ENCODE peak calls at places on chromosomes 11 and 22, in six cellular contexts. F, T, J, L, O and U are unnamed samples.

GRCh38 chr11:16843307-16843706 is 104.9 kb downstream of the C11orf58 start:
- DNase-seq in T (no peak), O (no peak), J (peak), F (no peak), L (no peak), U (peak)

GRCh38 chr11:126790550-126790981 is 210.0 kb downstream of the KIRREL3 start:
- DNase-seq in F (no peak), T (peak), J (no peak), L (no peak), O (no peak), U (no peak)

GRCh38 chr11:21630934-21631478 is 561.9 kb upstream of the ANO5 start:
- DNase-seq in O (no peak), F (no peak), J (no peak), T (no peak), L (no peak), U (no peak)

GRCh38 chr11:13468750-13469149 is 5.7 kb upstream of the BTBD10 start:
- DNase-seq in F (no peak), O (no peak), T (no peak), L (no peak), J (no peak), U (no peak)

GRCh38 chr22:34847072-34847471 is 218.9 kb upstream of the ISX start:
- DNase-seq in O (no peak), L (no peak), J (no peak), F (no peak), T (no peak), U (no peak)

GRCh38 chr11:77762426-77762825 is 58.1 kb downstream of the RSF1 start:
- DNase-seq in J (no peak), O (no peak), T (no peak), L (no peak), F (no peak), U (no peak)

GRCh38 chr11:47234669-47235075 is 13.9 kb downstream of the ACP2 start:
- DNase-seq in O (no peak), L (peak), T (no peak), F (no peak), J (no peak), U (peak)

GRCh38 chr11:61295596-61295926 is 445 bp upstream of the VWCE start:
- DNase-seq in J (no peak), F (no peak), L (no peak), T (no peak), O (no peak), U (peak)

GRCh38 chr11:116207349-116207748 is 565.4 kb downstream of the BUD13 start:
- DNase-seq in J (no peak), F (no peak), T (no peak), L (no peak), O (no peak), U (no peak)

GRCh38 chr22:27780161-27780575 is 21.4 kb downstream of the MN1 start:
- DNase-seq in O (no peak), J (no peak), T (no peak), F (no peak), L (no peak), U (no peak)

GRCh38 chr11:129189646-129190045 is 2.5 kb downstream of the ARHGAP32 start:
- DNase-seq in T (no peak), O (no peak), L (no peak), J (no peak), F (no peak), U (no peak)

GRCh38 chr11:64208086-64208795 is 1.7 kb downstream of the FERMT3 start:
- DNase-seq in T (no peak), O (no peak), F (no peak), L (no peak), J (no peak), U (no peak)

GRCh38 chr22:23200896-23201295 is 20.6 kb downstream of the BCR start:
- DNase-seq in F (no peak), L (no peak), O (no peak), T (no peak), J (no peak), U (peak)

GRCh38 chr11:75107187-75107586 is 10.5 kb upstream of the OR2AT4 start:
- DNase-seq in T (peak), L (no peak), F (no peak), O (no peak), J (no peak), U (no peak)
- TF ChIP-seq POLR2A in T (no peak), L (no peak), F (no peak), O (no peak), J (no peak), U (no peak)

DNA sequence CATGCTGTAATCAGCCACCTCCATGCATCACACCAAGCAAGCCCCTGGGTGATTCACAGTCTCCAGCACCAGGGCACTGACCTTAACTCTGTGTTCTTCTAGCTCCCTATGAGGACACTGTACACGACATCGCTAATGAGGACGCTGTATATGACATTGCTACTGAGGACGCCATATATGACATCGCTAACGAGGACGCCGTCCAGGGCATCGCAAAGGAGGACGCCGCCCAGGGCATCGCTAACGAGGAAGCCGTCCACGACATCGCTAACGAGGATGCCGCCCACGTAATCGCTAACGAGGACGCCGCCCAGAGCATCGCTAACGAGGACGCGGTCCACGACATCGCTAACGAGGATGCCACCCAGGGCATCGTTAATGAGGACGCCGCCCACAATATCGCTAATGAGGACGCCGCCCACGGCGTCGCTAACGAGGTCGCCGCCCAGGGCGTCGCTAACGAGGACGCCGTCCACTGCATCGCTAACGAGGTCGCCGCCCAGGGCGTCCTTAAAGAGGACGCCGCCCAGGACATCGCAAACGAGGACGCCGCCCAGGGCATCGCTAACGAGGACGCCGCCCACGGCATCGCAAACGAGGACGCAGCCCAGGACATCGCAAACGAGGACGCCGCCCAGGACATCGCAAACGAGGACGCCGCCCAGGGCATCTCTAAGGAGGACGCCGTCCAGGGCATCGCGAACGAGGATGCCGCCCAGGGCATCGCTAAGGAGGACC is 34.5 kb upstream of the DGCR6L start:
- DNase-seq in F (no peak), J (no peak), L (no peak), O (no peak), T (no peak), U (no peak)
- TF ChIP-seq POLR2A in F (no peak), J (no peak), L (no peak), O (no peak), T (no peak), U (no peak)

DNA sequence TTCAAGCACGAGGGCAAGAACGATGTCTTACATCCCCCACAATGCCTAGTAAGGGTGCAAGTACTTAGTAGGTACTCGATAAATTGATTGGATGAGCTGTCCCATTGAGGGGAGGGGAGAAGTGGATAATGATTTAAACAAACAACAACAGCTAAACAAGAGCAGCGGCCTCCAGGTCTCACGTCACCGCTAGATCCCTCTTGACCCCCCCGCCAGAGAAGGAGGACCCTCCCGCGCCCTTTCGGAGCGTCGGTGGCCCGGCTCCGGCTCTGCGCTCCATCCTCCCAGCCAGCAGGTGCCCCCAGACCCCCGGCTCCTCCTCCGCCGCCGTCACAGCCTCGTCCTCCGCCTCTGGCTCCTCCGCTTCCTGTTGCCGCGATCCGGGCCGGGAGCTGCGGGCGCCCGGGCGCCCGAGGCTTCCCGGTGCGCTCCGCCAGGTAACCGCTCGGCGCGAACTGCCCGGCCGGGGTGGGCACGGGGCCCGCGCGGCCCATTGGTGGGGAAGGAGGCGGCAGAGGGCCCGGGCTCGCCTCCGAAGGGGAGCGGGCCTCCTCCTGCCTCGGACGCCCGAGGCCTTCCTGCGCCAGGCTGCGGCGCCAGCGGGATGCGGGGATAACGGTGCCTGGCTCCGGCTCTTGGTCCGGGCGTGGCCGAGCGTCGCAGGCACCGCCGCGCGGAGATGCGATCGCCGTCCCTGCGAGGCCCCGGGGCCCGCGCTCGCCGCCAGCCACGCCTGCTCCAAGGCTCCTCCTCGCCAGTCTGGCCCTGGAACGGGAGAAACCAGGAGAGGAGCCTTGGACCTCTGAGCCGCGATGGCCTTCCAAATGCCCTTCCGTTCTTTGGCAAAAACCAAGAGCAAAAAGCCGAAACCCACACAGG is at the start of gene TLCD5:
- DNase-seq in O (peak), J (peak), L (peak), F (peak), T (peak), U (peak)
- TF ChIP-seq POLR2A in O (no peak), J (no peak), L (no peak), F (peak), T (peak), U (no peak)

GRCh38 chr11:86637976-86638375 is 34.4 kb downstream of the ME3 start:
- DNase-seq in F (no peak), L (no peak), J (no peak), T (no peak), O (no peak), U (no peak)

GRCh38 chr11:86639172-86639571 is 33.2 kb downstream of the ME3 start:
- DNase-seq in L (no peak), J (no peak), T (no peak), F (no peak), O (no peak), U (no peak)

GRCh38 chr11:86632499-86633269 is 39.7 kb downstream of the ME3 start:
- DNase-seq in F (peak), O (no peak), J (peak), L (peak), T (peak), U (no peak)

GRCh38 chr11:86638673-86639072 is 33.7 kb downstream of the ME3 start:
- DNase-seq in F (no peak), T (no peak), L (no peak), O (no peak), J (no peak), U (no peak)

DNA sequence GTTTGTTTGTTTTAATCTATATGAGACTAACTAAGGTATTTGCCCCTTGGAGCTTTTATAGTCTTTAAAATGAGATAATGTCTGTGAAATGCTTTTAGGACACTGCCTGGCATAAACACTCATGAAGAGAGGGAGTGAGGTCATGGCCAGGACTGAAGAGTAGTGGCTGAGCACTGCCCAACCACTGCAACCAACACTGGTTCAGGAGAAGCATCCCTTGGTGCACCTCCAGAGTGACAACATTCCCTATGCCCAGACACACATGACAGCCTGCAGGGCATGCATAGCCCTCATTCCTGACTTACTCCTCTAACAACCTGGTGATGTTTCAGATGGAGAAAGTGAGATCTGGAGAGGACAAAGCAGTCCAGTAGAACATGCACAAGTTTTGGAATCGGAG is 36.1 kb downstream of the ME3 start:
- DNase-seq in F (no peak), O (no peak), T (no peak), J (no peak), L (no peak), U (no peak)
- TF ChIP-seq POLR2A in F (no peak), O (no peak), T (no peak), J (no peak), L (no peak), U (no peak)

GRCh38 chr11:100790073-100790472 is 103.0 kb downstream of the ARHGAP42 start:
- DNase-seq in T (no peak), J (no peak), O (no peak), L (no peak), F (no peak), U (no peak)
- TF ChIP-seq POLR2A in T (no peak), J (no peak), O (no peak), L (no peak), F (no peak), U (no peak)

GRCh38 chr11:11843642-11844041 is 1.9 kb downstream of the USP47 start:
- DNase-seq in F (no peak), O (no peak), L (no peak), J (no peak), T (no peak), U (no peak)

GRCh38 chr11:11841605-11842425 is at the start of gene USP47:
- DNase-seq in J (peak), F (peak), O (peak), T (peak), L (peak), U (peak)

GRCh38 chr11:11844272-11844671 is 2.5 kb downstream of the USP47 start:
- DNase-seq in F (no peak), O (no peak), L (no peak), T (no peak), J (no peak), U (no peak)

GRCh38 chr11:11842426-11843008 is 745 bp downstream of the USP47 start:
- DNase-seq in L (peak), T (peak), F (peak), O (no peak), J (peak), U (peak)

GRCh38 chr11:11843233-11843632 is 1.5 kb downstream of the USP47 start:
- DNase-seq in F (peak), T (no peak), O (no peak), L (no peak), J (no peak), U (no peak)
- TF ChIP-seq POLR2A in F (no peak), T (no peak), O (peak), L (no peak), J (no peak), U (no peak)

GRCh38 chr11:67483901-67484665 is 1.3 kb downstream of the AIP start:
- DNase-seq in J (no peak), F (no peak), T (no peak), L (no peak), O (no peak), U (no peak)

GRCh38 chr11:67486481-67487195 is 3.8 kb downstream of the AIP start:
- DNase-seq in T (no peak), F (no peak), O (no peak), L (no peak), J (no peak), U (no peak)

GRCh38 chr11:67482736-67483497 is at the start of gene AIP:
- DNase-seq in T (peak), J (peak), O (peak), L (peak), F (peak), U (peak)

GRCh38 chr11:67483498-67483798 is 622 bp downstream of the AIP start:
- DNase-seq in O (no peak), L (no peak), T (no peak), F (no peak), J (no peak), U (no peak)

GRCh38 chr11:67484847-67485311 is 2.1 kb downstream of the AIP start:
- DNase-seq in L (peak), F (no peak), T (no peak), O (no peak), J (no peak), U (no peak)
- TF ChIP-seq POLR2A in L (no peak), F (no peak), T (no peak), O (no peak), J (no peak), U (no peak)

GRCh38 chr11:70660059-70660888 is 261.9 kb downstream of the CTTN start:
- DNase-seq in L (no peak), J (no peak), T (no peak), O (no peak), F (no peak), U (no peak)

GRCh38 chr11:70663815-70664214 is 265.5 kb downstream of the CTTN start:
- DNase-seq in F (no peak), J (no peak), O (no peak), L (no peak), T (no peak), U (no peak)

GRCh38 chr11:70662691-70663098 is 264.4 kb downstream of the CTTN start:
- DNase-seq in J (peak), O (no peak), L (no peak), T (no peak), F (no peak), U (no peak)

GRCh38 chr11:70660889-70661197 is 262.5 kb downstream of the CTTN start:
- DNase-seq in O (no peak), L (no peak), J (no peak), F (no peak), T (no peak), U (no peak)

GRCh38 chr11:70661763-70662501 is 263.6 kb downstream of the CTTN start:
- DNase-seq in L (no peak), T (no peak), F (no peak), J (peak), O (no peak), U (no peak)
- TF ChIP-seq POLR2A in L (no peak), T (no peak), F (no peak), J (no peak), O (no peak), U (no peak)